ENCODE peak calls at places on chromosome 1, in six cellular contexts. N, Y, M, T, K and H are unnamed samples.

GRCh38 chr1:183515002-183515689 is 42.8 kb downstream of the SMG7 start:
- DNase-seq in N (no peak), Y (no peak), M (no peak), T (no peak), K (no peak), H (no peak)

GRCh38 chr1:116167625-116168276 is 56.6 kb downstream of the MAB21L3 start:
- DNase-seq in N (peak; percentile 58), Y (no peak), M (no peak), T (no peak), K (no peak), H (no peak)

GRCh38 chr1:44835738-44836675 is 7.0 kb downstream of the PTCH2 start:
- DNase-seq in N (peak; percentile 81), Y (peak; percentile 53), M (peak; percentile 54), T (peak; percentile 67), K (peak; percentile 71), H (peak; percentile 25)

GRCh38 chr1:109850827-109851226 is 59.8 kb upstream of the CSF1 start:
- DNase-seq in N (no peak), Y (no peak), M (no peak), T (no peak), K (no peak), H (no peak)

GRCh38 chr1:63148825-63149645 is 173.3 kb upstream of the FOXD3 start:
- DNase-seq in N (peak; percentile 62), Y (no peak), M (no peak), T (no peak), K (peak; percentile 13), H (peak; percentile 18)

GRCh38 chr1:24216730-24217129 is 29.6 kb upstream of the IFNLR1 start:
- DNase-seq in N (no peak), Y (no peak), M (no peak), T (no peak), K (no peak), H (no peak)

GRCh38 chr1:183622884-183623785 is 12.4 kb downstream of the ARPC5 start:
- DNase-seq in N (peak; percentile 57), Y (peak; percentile 34), M (no peak), T (peak; percentile 12), K (peak; percentile 6), H (peak; percentile 55)

GRCh38 chr1:201026746-201027145 is 3.2 kb upstream of the KIF21B start:
- DNase-seq in N (no peak), Y (no peak), M (no peak), T (no peak), K (no peak), H (no peak)

GRCh38 chr1:1599030-1599916 is 662 bp downstream of the FNDC10 start:
- DNase-seq in N (peak; percentile 87), Y (no peak), M (no peak), T (no peak), K (no peak), H (no peak)

GRCh38 chr1:178518894-178519293 is 6.0 kb downstream of the TEX35 start:
- DNase-seq in N (no peak), Y (no peak), M (no peak), T (no peak), K (no peak), H (peak; percentile 98)